ENCODE peak calls at places on chromosomes 16 and 17, in seven cellular contexts. A, C, U, W, D, S and I are unnamed samples.

GRCh38 chr17:48869821-48870318 is 22.7 kb upstream of the ATP5MC1 start:
- DNase-seq in C (no peak), D (no peak), W (no peak), U (no peak), S (no peak), A (no peak), I (no peak)

GRCh38 chr17:43832168-43832975 is 574 bp downstream of the MPP3 start:
- DNase-seq in S (no peak), W (peak), U (peak), A (no peak), D (peak), C (no peak), I (no peak)

GRCh38 chr16:67727521-67728485 is 8.7 kb upstream of the GFOD2 start:
- DNase-seq in W (no peak), S (no peak), C (no peak), U (no peak), D (no peak), A (no peak), I (no peak)

GRCh38 chr16:88060524-88061219 is 109.4 kb downstream of the BANP start:
- DNase-seq in A (no peak), D (no peak), S (no peak), U (no peak), C (no peak), W (no peak), I (peak)

GRCh38 chr17:6479626-6480324 is 35.5 kb downstream of the PIMREG start:
- DNase-seq in C (no peak), D (no peak), A (no peak), U (no peak), S (no peak), W (no peak), I (no peak)

GRCh38 chr16:2388875-2389433 is 40.3 kb upstream of the CCNF start:
- DNase-seq in W (peak), U (peak), C (no peak), D (no peak), A (no peak), S (no peak), I (no peak)

GRCh38 chr16:83215417-83216001 is 588.7 kb downstream of the CDH13 start:
- DNase-seq in A (peak), W (peak), D (peak), C (no peak), U (peak), S (no peak), I (no peak)

GRCh38 chr17:80624864-80625263 is 80.2 kb downstream of the RPTOR start:
- DNase-seq in A (no peak), U (no peak), W (no peak), S (no peak), D (no peak), C (no peak), I (no peak)

GRCh38 chr17:38671939-38672720 is 2.6 kb downstream of the EPOP start:
- DNase-seq in W (no peak), A (no peak), U (no peak), S (no peak), D (no peak), C (no peak), I (no peak)

GRCh38 chr17:78779848-78780247 is 2.2 kb downstream of the CYTH1 start:
- DNase-seq in D (no peak), S (no peak), W (no peak), U (no peak), C (no peak), A (no peak), I (no peak)

GRCh38 chr17:73030995-73031394 is 61.5 kb downstream of the SLC39A11 start:
- DNase-seq in D (no peak), W (no peak), A (no peak), S (no peak), U (no peak), C (no peak), I (no peak)

GRCh38 chr17:76593338-76593737 is 7.7 kb upstream of the ST6GALNAC2 start:
- DNase-seq in W (peak), U (no peak), A (no peak), D (peak), S (no peak), C (no peak), I (no peak)

GRCh38 chr16:57265850-57266530 is 18.5 kb downstream of the PLLP start:
- DNase-seq in W (peak), A (no peak), U (no peak), D (peak), C (no peak), S (no peak), I (no peak)

GRCh38 chr16:19179890-19180490 is 11.9 kb downstream of the SYT17 start:
- DNase-seq in U (no peak), W (peak), D (peak), S (no peak), C (no peak), A (peak), I (no peak)

GRCh38 chr16:4184038-4184702 is 57.7 kb downstream of the SRL start:
- DNase-seq in U (no peak), C (no peak), W (no peak), D (no peak), A (no peak), S (no peak), I (peak)

GRCh38 chr17:78820841-78821240 is 19.8 kb downstream of the USP36 start:
- DNase-seq in A (no peak), U (no peak), W (no peak), D (no peak), C (no peak), S (no peak), I (no peak)

GRCh38 chr16:12317121-12317810 is 340.7 kb downstream of the SNX29 start:
- DNase-seq in S (no peak), A (no peak), D (no peak), C (no peak), W (no peak), U (no peak), I (no peak)

GRCh38 chr17:48577946-48578615 is at the start of gene HOXB4:
- DNase-seq in W (peak), A (peak), U (no peak), C (peak), S (no peak), D (peak), I (peak)

GRCh38 chr16:807345-808251 is 7.1 kb upstream of the GNG13 start:
- DNase-seq in C (peak), U (peak), S (peak), D (peak), W (peak), A (peak), I (peak)

GRCh38 chr17:64048805-64049204 is 28.4 kb upstream of the ICAM2 start:
- DNase-seq in D (no peak), S (no peak), A (no peak), W (no peak), C (no peak), U (no peak), I (no peak)

GRCh38 chr16:88770459-88771293 is 14.3 kb downstream of the PIEZO1 start:
- DNase-seq in A (peak), W (peak), C (no peak), S (no peak), D (peak), U (peak), I (peak)

GRCh38 chr17:40884708-40885512 is at the start of gene KRT20:
- DNase-seq in U (no peak), C (no peak), S (no peak), D (peak), W (no peak), A (no peak), I (no peak)
- TF ChIP-seq CTCF in U (no peak), C (no peak), S (no peak), D (peak), W (no peak), A (peak), I (peak)

GRCh38 chr17:8185580-8186445 is 4.2 kb downstream of the BORCS6 start:
- DNase-seq in W (peak), U (peak), A (peak), S (no peak), D (peak), C (peak), I (peak)

GRCh38 chr17:8186787-8187516 is 3.0 kb downstream of the BORCS6 start:
- DNase-seq in D (peak), C (peak), W (peak), U (peak), A (peak), S (no peak), I (peak)

GRCh38 chr17:8188408-8188839 is 1.6 kb downstream of the BORCS6 start:
- DNase-seq in U (no peak), S (no peak), D (no peak), W (peak), C (no peak), A (no peak), I (no peak)

GRCh38 chr17:8187517-8188407 is 2.2 kb downstream of the BORCS6 start:
- DNase-seq in S (no peak), C (peak), W (peak), U (peak), A (peak), D (peak), I (peak)

GRCh38 chr17:8186446-8186786 is 3.6 kb downstream of the BORCS6 start:
- DNase-seq in S (no peak), A (no peak), D (no peak), C (no peak), W (no peak), U (no peak), I (no peak)
- TF ChIP-seq CTCF in S (no peak), A (no peak), D (no peak), C (no peak), W (no peak), U (no peak), I (peak)

DNA sequence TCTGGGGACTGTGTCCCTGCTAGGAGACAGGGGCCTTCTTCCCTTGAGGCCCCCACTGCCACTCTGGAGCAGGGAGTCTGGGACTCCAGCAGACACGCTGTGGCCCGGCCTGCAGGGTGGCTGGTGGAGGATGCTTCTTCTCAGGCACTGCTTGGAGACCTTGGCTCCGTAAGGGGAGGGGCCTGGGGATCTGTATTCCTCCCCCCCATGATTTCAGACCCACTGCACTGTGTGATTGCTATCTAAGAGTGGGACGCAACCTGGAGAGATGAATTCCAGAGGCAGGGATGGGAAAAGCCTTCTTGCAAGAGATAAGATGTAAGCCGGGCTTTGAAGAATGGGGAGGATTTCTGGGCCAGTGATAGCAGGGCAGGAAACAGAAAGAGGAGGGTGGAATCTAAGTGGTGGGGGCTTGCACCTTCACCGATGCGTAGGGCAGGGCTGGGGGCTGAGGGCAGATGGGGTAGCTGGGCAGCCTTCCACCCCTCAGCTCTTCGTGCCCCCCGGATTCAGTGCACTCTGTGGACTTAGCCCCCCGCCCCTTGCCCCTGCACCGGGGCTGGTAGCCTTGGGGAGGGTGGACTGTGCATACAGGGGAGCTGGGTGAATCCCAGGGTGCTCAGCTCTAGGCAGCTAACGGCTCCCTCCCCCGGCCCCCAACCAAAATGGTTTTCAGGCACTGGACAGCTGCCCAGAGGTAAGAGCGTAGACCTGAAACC is 5.2 kb upstream of the GSE1 start:
- DNase-seq in U (no peak), W (no peak), C (no peak), S (no peak), D (no peak), A (no peak), I (no peak)
- TF ChIP-seq CTCF in U (no peak), W (no peak), C (no peak), S (no peak), D (no peak), A (no peak), I (no peak)

GRCh38 chr17:3800362-3801042 is 486 bp downstream of the ITGAE start:
- DNase-seq in W (no peak), U (no peak), D (no peak), A (no peak), C (no peak), S (no peak), I (no peak)
- TF ChIP-seq CTCF in W (no peak), U (no peak), D (no peak), A (no peak), C (no peak), S (no peak), I (no peak)

DNA sequence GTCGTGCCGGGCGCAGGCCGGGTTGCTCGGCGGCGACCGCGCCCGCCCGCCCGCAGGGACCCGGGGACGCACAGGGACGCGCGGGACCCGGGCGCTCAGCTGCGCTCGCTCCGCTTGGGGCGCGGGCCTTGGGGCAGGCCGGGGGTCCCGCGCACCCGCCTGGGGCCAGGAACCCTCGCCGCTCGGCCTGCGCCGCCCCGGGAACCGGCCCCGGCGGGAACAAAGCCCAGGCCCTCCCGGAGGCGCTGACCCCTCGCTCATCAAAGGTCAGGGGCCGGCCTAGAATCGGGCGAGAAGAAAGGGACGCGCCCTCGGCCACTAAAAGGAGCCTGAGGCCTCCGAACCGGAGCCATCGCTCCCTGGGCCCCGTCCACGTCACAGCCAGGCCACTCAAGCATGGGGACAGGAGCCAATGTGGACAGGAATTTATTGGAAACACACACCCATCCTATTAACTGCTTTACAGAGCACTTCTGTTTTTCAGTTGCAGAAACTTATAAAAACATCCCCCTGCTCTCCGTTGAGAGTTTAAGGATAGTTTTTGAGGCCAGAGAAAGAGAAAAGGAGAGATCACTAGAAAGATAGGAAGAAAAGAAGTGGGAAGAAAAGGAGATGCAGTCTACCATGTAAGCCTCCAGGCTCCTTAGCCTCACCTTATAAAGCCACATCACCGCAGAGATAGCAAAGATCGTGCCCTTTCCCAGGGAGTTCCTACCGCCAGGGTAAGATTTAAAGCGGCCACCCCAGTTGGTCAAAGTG is 543 bp upstream of the ZFHX3 start:
- DNase-seq in W (no peak), C (no peak), D (no peak), U (no peak), A (no peak), S (no peak), I (no peak)
- TF ChIP-seq CTCF in W (no peak), C (no peak), D (peak), U (no peak), A (no peak), S (no peak), I (no peak)